ENCODE peak calls at places on chromosomes 6 and 20, in five cellular contexts. D is type B pancreatic cell; Y is retina; T is effector memory CD8-positive, alpha-beta T cell; P is GF-D8. K is an unnamed sample.

GRCh38 chr6:142087950-142088857 is 44.5 kb upstream of the GJE1 start:
- DNase-seq in D (no peak), Y (no peak), P (no peak), T (no peak), K (no peak)

GRCh38 chr6:46221221-46221793 is 50.5 kb upstream of the ENPP5 start:
- DNase-seq in D (no peak), T (no peak), Y (peak), P (peak), K (peak)

GRCh38 chr6:68740828-68741500 is 105.9 kb downstream of the ADGRB3 start:
- DNase-seq in Y (no peak), T (no peak), P (no peak), D (no peak), K (no peak)

GRCh38 chr6:111339294-111339693 is 143.7 kb downstream of the REV3L start:
- DNase-seq in P (no peak), T (no peak), D (no peak), Y (no peak), K (no peak)

GRCh38 chr6:2630362-2630761 is 120.4 kb downstream of the MYLK4 start:
- DNase-seq in Y (no peak), T (no peak), D (no peak), P (no peak), K (no peak)

GRCh38 chr20:48445827-48446226 is 382.0 kb downstream of the PREX1 start:
- DNase-seq in D (no peak), P (no peak), T (no peak), Y (no peak), K (no peak)

GRCh38 chr20:33373735-33374605 is 27.3 kb downstream of the CDK5RAP1 start:
- DNase-seq in T (no peak), Y (no peak), D (no peak), P (no peak), K (no peak)

GRCh38 chr20:32513031-32513866 is 71.9 kb downstream of the NOL4L start:
- DNase-seq in P (no peak), Y (no peak), T (no peak), D (no peak), K (no peak)

GRCh38 chr20:33901132-33901523 is 90.0 kb downstream of the CHMP4B start:
- DNase-seq in T (no peak), D (no peak), Y (no peak), P (no peak), K (no peak)

GRCh38 chr20:58668901-58669286 is 17.8 kb downstream of the STX16 start:
- DNase-seq in P (no peak), Y (no peak), D (no peak), T (no peak), K (no peak)

GRCh38 chr6:42138630-42139619 is 3.5 kb downstream of the C6orf132 start:
- DNase-seq in P (no peak), T (no peak), Y (peak), D (no peak), K (no peak)

GRCh38 chr6:2534406-2535139 is 216.1 kb downstream of the MYLK4 start:
- DNase-seq in P (no peak), D (no peak), Y (no peak), T (no peak), K (no peak)

GRCh38 chr6:139114741-139115140 is 20.1 kb upstream of the HECA start:
- DNase-seq in D (no peak), P (no peak), Y (no peak), T (no peak), K (no peak)

GRCh38 chr6:111238464-111239119 is 151.3 kb downstream of the SLC16A10 start:
- DNase-seq in D (no peak), Y (no peak), P (no peak), T (no peak), K (no peak)

GRCh38 chr6:110066091-110066490 is 88.0 kb downstream of the GPR6 start:
- DNase-seq in D (no peak), Y (no peak), T (no peak), P (no peak), K (no peak)

GRCh38 chr6:154606457-154606856 is 96.0 kb upstream of the CNKSR3 start:
- DNase-seq in P (no peak), D (no peak), T (no peak), Y (no peak), K (no peak)

GRCh38 chr6:80523029-80523428 is 416.6 kb downstream of the BCKDHB start:
- DNase-seq in D (no peak), P (no peak), Y (peak), T (no peak), K (no peak)

GRCh38 chr6:134347916-134348805 is 30.2 kb upstream of the SGK1 start:
- DNase-seq in P (no peak), Y (no peak), D (no peak), T (no peak), K (peak)

GRCh38 chr6:69887026-69887425 is 20.7 kb downstream of the COL19A1 start:
- DNase-seq in Y (no peak), P (no peak), D (no peak), T (no peak), K (no peak)

GRCh38 chr6:154165488-154165887 is 126.4 kb downstream of the OPRM1 start:
- DNase-seq in P (peak), T (no peak), Y (no peak), D (no peak), K (no peak)

GRCh38 chr20:45867811-45868176 is 10.4 kb downstream of the ZSWIM3 start:
- DNase-seq in Y (no peak), P (no peak), T (no peak), D (no peak), K (no peak)

GRCh38 chr6:25388776-25389175 is 109.6 kb downstream of the CARMIL1 start:
- DNase-seq in Y (no peak), T (no peak), D (no peak), P (no peak), K (no peak)

GRCh38 chr6:43964659-43965570 is 162.3 kb downstream of the MRPL14 start:
- DNase-seq in D (peak), P (no peak), T (no peak), Y (no peak), K (peak)

GRCh38 chr6:85580878-85581267 is 12.8 kb downstream of the SNX14 start:
- DNase-seq in P (no peak), T (no peak), Y (no peak), D (no peak), K (no peak)

GRCh38 chr6:2646346-2646745 is 104.4 kb downstream of the MYLK4 start:
- DNase-seq in P (no peak), D (no peak), T (no peak), Y (no peak), K (no peak)

K was measured in Ammon's horn.